ENCODE peak calls at places on chromosomes 3 and 15, in seven cellular contexts. T is SHP77; O is heart right ventricle; R is activated naive CD4-positive, alpha-beta T cell treated with Interleukin-2 at 50 U/mL for 16 hours; C is NCI-H524 treated with DMSO at 0.1 percent for 48 hours; E is body of pancreas; A is astrocyte. N is an unnamed sample.

GRCh38 chr3:161274691-161275298 is 53.7 kb downstream of the NMD3 start:
- DNase-seq in R (peak; percentile 29), O (no peak), T (peak; percentile 38), A (no peak), E (peak; percentile 27), C (no peak), N (peak; percentile 64)

GRCh38 chr3:168457973-168458539 is 362.3 kb upstream of the GOLIM4 start:
- DNase-seq in T (no peak), R (no peak), C (no peak), O (no peak), E (no peak), A (no peak), N (no peak)

GRCh38 chr3:98884675-98885371 is 16.7 kb downstream of the DCBLD2 start:
- DNase-seq in R (no peak), C (no peak), O (no peak), T (no peak), E (no peak), A (peak; percentile 67), N (peak; percentile 78)

GRCh38 chr3:179410317-179410716 is 41.0 kb downstream of the GNB4 start:
- DNase-seq in E (no peak), R (no peak), A (peak; percentile 10), C (no peak), T (no peak), O (no peak), N (peak; percentile 54)

GRCh38 chr3:173221010-173221409 is 80.0 kb upstream of the SPATA16 start:
- DNase-seq in R (no peak), T (peak; percentile 8), O (no peak), A (no peak), C (no peak), E (no peak), N (peak; percentile 40)

GRCh38 chr3:126474498-126475410 is 937 bp downstream of the ZXDC start:
- DNase-seq in C (no peak), E (peak; percentile 66), A (peak; percentile 34), R (peak; percentile 49), T (no peak), O (peak; percentile 44), N (peak; percentile 48)

GRCh38 chr3:4828279-4829030 is 150.8 kb upstream of the BHLHE40 start:
- DNase-seq in R (no peak), O (no peak), A (peak; percentile 94), C (no peak), T (no peak), E (no peak), N (peak; percentile 70)

GRCh38 chr15:38563723-38564519 is 693 bp downstream of the RASGRP1 start:
- DNase-seq in C (no peak), R (peak; percentile 92), T (peak; percentile 0), O (peak; percentile 72), A (no peak), E (peak; percentile 72), N (peak; percentile 58)

GRCh38 chr3:195133462-195133861 is 137.5 kb downstream of the XXYLT1 start:
- DNase-seq in R (peak; percentile 72), A (peak; percentile 89), E (no peak), T (no peak), C (no peak), O (no peak), N (peak; percentile 24)

GRCh38 chr15:68704496-68705021 is 116.1 kb downstream of the ANP32A start:
- DNase-seq in T (no peak), E (no peak), O (no peak), C (peak; percentile 78), A (no peak), R (no peak), N (peak; percentile 29)

GRCh38 chr3:129409541-129409940 is 18.9 kb downstream of the EFCAB12 start:
- DNase-seq in A (peak; percentile 66), R (no peak), E (no peak), T (no peak), C (no peak), O (no peak), N (peak; percentile 20)

GRCh38 chr15:47422901-47423300 is 294.4 kb upstream of the SEMA6D start:
- DNase-seq in T (no peak), C (no peak), E (no peak), R (no peak), O (no peak), A (no peak), N (peak; percentile 34)

GRCh38 chr3:151553873-151554272 is 93.0 kb upstream of the IGSF10 start:
- DNase-seq in E (peak; percentile 17), A (no peak), C (no peak), O (peak; percentile 12), R (no peak), T (no peak), N (no peak)

GRCh38 chr15:71800835-71801745 is 9.3 kb upstream of the NR2E3 start:
- DNase-seq in E (peak; percentile 55), T (peak; percentile 47), A (peak; percentile 63), C (peak; percentile 83), R (no peak), O (no peak), N (peak; percentile 82)